ENCODE peak calls at places on chromosome 20, in ten cellular contexts. S, E, O, I, H, T, K, P, C and D are unnamed samples.

GRCh38 chr20:24684954-24685691 is 215.7 kb downstream of the SYNDIG1 start:
- DNase-seq in S (no peak), E (peak; percentile 5), O (no peak), I (no peak), H (no peak), T (peak; percentile 30), K (no peak), P (no peak), C (no peak), D (no peak)

GRCh38 chr20:24151621-24152020 is 163.0 kb upstream of the GGTLC1 start:
- DNase-seq in S (no peak), E (no peak), O (no peak), I (no peak), H (no peak), T (no peak), K (no peak), P (no peak), C (no peak), D (no peak)

GRCh38 chr20:48659888-48660287 is 167.9 kb downstream of the PREX1 start:
- DNase-seq in S (no peak), E (no peak), O (no peak), I (no peak), H (no peak), T (no peak), K (no peak), P (no peak), C (no peak), D (no peak)

GRCh38 chr20:14700641-14700965 is 363.2 kb upstream of the FLRT3 start:
- DNase-seq in S (no peak), E (no peak), O (no peak), I (peak; percentile 28), H (no peak), T (no peak), K (no peak), P (no peak), C (peak; percentile 40), D (no peak)

GRCh38 chr20:48205786-48206185 is 420.5 kb upstream of the SULF2 start:
- DNase-seq in S (no peak), E (no peak), O (no peak), I (no peak), H (no peak), T (no peak), K (no peak), P (no peak), C (no peak), D (no peak)

GRCh38 chr20:35134472-35134871 is 12.7 kb downstream of the EDEM2 start:
- DNase-seq in S (no peak), E (no peak), O (peak; percentile 64), I (no peak), H (no peak), T (no peak), K (peak; percentile 76), P (peak; percentile 38), C (no peak), D (no peak)

GRCh38 chr20:58160451-58161051 is 67.9 kb downstream of the ANKRD60 start:
- DNase-seq in S (no peak), E (no peak), O (peak; percentile 38), I (no peak), H (no peak), T (no peak), K (no peak), P (no peak), C (no peak), D (no peak)

GRCh38 chr20:46715292-46715756 is 5.9 kb downstream of the SLC2A10 start:
- DNase-seq in S (no peak), E (no peak), O (peak; percentile 42), I (peak; percentile 80), H (no peak), T (peak; percentile 56), K (peak; percentile 52), P (no peak), C (no peak), D (peak; percentile 23)

GRCh38 chr20:20237093-20237959 is 130.6 kb upstream of the INSM1 start:
- DNase-seq in S (no peak), E (no peak), O (peak; percentile 44), I (peak; percentile 69), H (peak; percentile 57), T (peak; percentile 54), K (no peak), P (no peak), C (no peak), D (no peak)

GRCh38 chr20:14935285-14935684 is 597.9 kb upstream of the FLRT3 start:
- DNase-seq in S (no peak), E (no peak), O (no peak), I (no peak), H (no peak), T (no peak), K (no peak), P (no peak), C (no peak), D (no peak)

GRCh38 chr20:12012241-12013222 is 94.8 kb downstream of the BTBD3 start:
- DNase-seq in S (no peak), E (no peak), O (peak; percentile 75), I (peak; percentile 64), H (peak; percentile 72), T (peak; percentile 65), K (no peak), P (no peak), C (no peak), D (no peak)

GRCh38 chr20:1624811-1625690 is 5.2 kb upstream of the SIRPB1 start:
- DNase-seq in S (no peak), E (no peak), O (no peak), I (no peak), H (peak; percentile 0), T (no peak), K (no peak), P (no peak), C (no peak), D (no peak)

GRCh38 chr20:21101453-21102251 is 4.5 kb downstream of the LINC00237 start:
- DNase-seq in S (no peak), E (no peak), O (no peak), I (no peak), H (peak; percentile 33), T (peak; percentile 75), K (no peak), P (no peak), C (no peak), D (no peak)

GRCh38 chr20:56345911-56346310 is 12.9 kb upstream of the FAM210B start:
- DNase-seq in S (no peak), E (no peak), O (no peak), I (no peak), H (peak; percentile 30), T (no peak), K (no peak), P (no peak), C (no peak), D (no peak)

GRCh38 chr20:41249371-41249770 is 68.2 kb downstream of the ZHX3 start:
- DNase-seq in S (no peak), E (no peak), O (peak; percentile 95), I (peak; percentile 92), H (peak; percentile 49), T (no peak), K (peak; percentile 86), P (peak; percentile 65), C (no peak), D (no peak)

GRCh38 chr20:56259948-56260347 is 11.4 kb downstream of the MC3R start:
- DNase-seq in S (no peak), E (no peak), O (no peak), I (peak; percentile 51), H (no peak), T (no peak), K (no peak), P (no peak), C (no peak), D (no peak)

GRCh38 chr20:63952210-63952535 is 4.0 kb downstream of the UCKL1 start:
- DNase-seq in S (no peak), E (no peak), O (no peak), I (no peak), H (no peak), T (no peak), K (no peak), P (no peak), C (no peak), D (no peak)

GRCh38 chr20:33897313-33897912 is 86.3 kb downstream of the CHMP4B start:
- DNase-seq in S (no peak), E (no peak), O (no peak), I (no peak), H (no peak), T (peak; percentile 36), K (no peak), P (no peak), C (no peak), D (no peak)
- TF ChIP-seq CTCF in S (no peak), E (no peak), O (no peak), I (peak; percentile 27), H (peak; percentile 59), T (peak; percentile 30), K (no peak), P (no peak), C (peak; percentile 21), D (no peak)

DNA sequence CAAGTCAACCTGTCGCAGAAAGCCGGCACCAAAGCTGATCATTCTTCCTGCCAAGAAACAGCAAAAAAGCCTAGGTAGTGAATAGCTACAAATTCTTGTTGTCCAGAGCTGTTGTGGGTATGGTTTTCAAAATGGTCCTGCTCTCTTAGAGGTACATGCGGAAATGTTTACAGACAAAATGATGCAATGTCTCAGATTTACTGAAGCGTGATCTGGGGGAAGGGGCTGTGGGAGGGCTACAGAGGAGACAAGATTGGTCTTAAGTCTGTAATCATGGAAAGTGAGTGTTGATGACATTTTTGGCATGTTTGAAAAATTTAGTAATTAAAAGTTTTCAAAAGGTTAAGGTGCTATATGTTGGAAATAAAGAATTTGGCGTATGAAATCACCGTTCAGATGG is 6.2 kb downstream of the NTSR1 start:
- DNase-seq in S (no peak), E (no peak), O (no peak), I (no peak), H (no peak), T (no peak), K (no peak), P (no peak), C (no peak), D (no peak)
- TF ChIP-seq CTCF in S (no peak), E (no peak), O (no peak), I (no peak), H (no peak), T (no peak), K (no peak), P (no peak), C (no peak), D (no peak)

GRCh38 chr20:50308513-50309279 is 118.1 kb downstream of the CEBPB start:
- DNase-seq in S (no peak), E (peak; percentile 37), O (peak; percentile 99), I (peak; percentile 98), H (no peak), T (peak; percentile 45), K (peak; percentile 94), P (peak; percentile 89), C (peak; percentile 98), D (peak; percentile 93)
- TF ChIP-seq CTCF in S (no peak), E (no peak), O (no peak), I (no peak), H (no peak), T (no peak), K (no peak), P (no peak), C (no peak), D (no peak)

DNA sequence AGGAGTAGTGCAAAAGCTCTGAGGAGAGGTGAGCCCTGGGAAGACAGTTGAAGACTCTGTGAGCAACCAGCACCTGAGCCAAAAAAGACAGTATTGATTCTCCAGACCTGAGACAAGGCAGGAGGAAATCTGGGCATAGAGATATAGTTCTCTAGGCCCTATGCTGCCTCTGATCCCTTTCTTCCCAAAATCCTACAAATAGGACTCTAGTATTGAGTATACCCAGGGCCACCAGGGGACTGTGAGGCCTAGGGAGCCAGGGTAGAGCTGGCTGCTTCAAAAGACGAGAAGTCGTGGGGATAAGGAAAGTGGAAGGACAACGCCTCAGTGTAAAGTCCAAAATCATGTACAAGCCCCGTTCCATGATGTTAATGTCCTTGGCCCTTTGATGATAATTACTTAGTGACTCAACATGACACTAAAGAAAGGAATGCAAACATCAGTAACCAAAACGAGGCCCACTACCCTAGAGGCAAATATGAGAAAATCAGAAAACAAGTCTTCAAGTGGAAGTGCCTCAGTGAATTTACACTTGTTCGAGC is 197.3 kb upstream of the PROKR2 start:
- DNase-seq in S (no peak), E (no peak), O (peak; percentile 48), I (peak; percentile 79), H (no peak), T (no peak), K (no peak), P (no peak), C (no peak), D (no peak)
- TF ChIP-seq CTCF in S (no peak), E (no peak), O (no peak), I (no peak), H (no peak), T (no peak), K (no peak), P (no peak), C (no peak), D (no peak)